ENCODE peak calls at places on chromosomes 7 and 10, in nine cellular contexts. One of them, this sample, is unnamed.

GRCh38 chr7:27141591-27142561 is 1.6 kb downstream of the HOXA5 start:
- DNase-seq in stimulated activated CD4-positive, alpha-beta T cell treated with anti-CD3 and anti-CD28 coated beads, Interleukin-2, amount 100 ng/mL, for 48 hours: no peak
- DNase-seq in DMS 273 treated with DMSO at 0.1 percent for 48 hours: no peak
- DNase-seq in effector memory CD8-positive, alpha-beta T cell: no peak
- DNase-seq in mucosa of gallbladder: no peak
- DNase-seq in EH: no peak
- DNase-seq in HTR-8/SVneo: no peak
- DNase-seq in ureter: peak
- DNase-seq in LoVo: no peak
- DNase-seq in this sample: peak

GRCh38 chr7:41870017-41870416 is 167.1 kb upstream of the INHBA start:
- DNase-seq in stimulated activated CD4-positive, alpha-beta T cell treated with anti-CD3 and anti-CD28 coated beads, Interleukin-2, amount 100 ng/mL, for 48 hours: no peak
- DNase-seq in DMS 273 treated with DMSO at 0.1 percent for 48 hours: no peak
- DNase-seq in effector memory CD8-positive, alpha-beta T cell: no peak
- DNase-seq in mucosa of gallbladder: no peak
- DNase-seq in EH: peak
- DNase-seq in HTR-8/SVneo: no peak
- DNase-seq in ureter: no peak
- DNase-seq in LoVo: no peak
- DNase-seq in this sample: no peak

GRCh38 chr7:135326636-135327280 is 93.1 kb downstream of the STRA8 start:
- DNase-seq in stimulated activated CD4-positive, alpha-beta T cell treated with anti-CD3 and anti-CD28 coated beads, Interleukin-2, amount 100 ng/mL, for 48 hours: no peak
- DNase-seq in DMS 273 treated with DMSO at 0.1 percent for 48 hours: no peak
- DNase-seq in effector memory CD8-positive, alpha-beta T cell: no peak
- DNase-seq in mucosa of gallbladder: no peak
- DNase-seq in EH: peak
- DNase-seq in HTR-8/SVneo: no peak
- DNase-seq in ureter: no peak
- DNase-seq in LoVo: no peak
- DNase-seq in this sample: no peak

GRCh38 chr7:108650487-108650886 is 80.8 kb downstream of the DNAJB9 start:
- DNase-seq in stimulated activated CD4-positive, alpha-beta T cell treated with anti-CD3 and anti-CD28 coated beads, Interleukin-2, amount 100 ng/mL, for 48 hours: no peak
- DNase-seq in DMS 273 treated with DMSO at 0.1 percent for 48 hours: no peak
- DNase-seq in effector memory CD8-positive, alpha-beta T cell: no peak
- DNase-seq in mucosa of gallbladder: no peak
- DNase-seq in EH: peak
- DNase-seq in HTR-8/SVneo: no peak
- DNase-seq in ureter: no peak
- DNase-seq in LoVo: no peak
- DNase-seq in this sample: no peak

GRCh38 chr10:132363921-132364593 is 32.1 kb downstream of the LRRC27 start:
- DNase-seq in stimulated activated CD4-positive, alpha-beta T cell treated with anti-CD3 and anti-CD28 coated beads, Interleukin-2, amount 100 ng/mL, for 48 hours: no peak
- DNase-seq in DMS 273 treated with DMSO at 0.1 percent for 48 hours: peak
- DNase-seq in effector memory CD8-positive, alpha-beta T cell: no peak
- DNase-seq in mucosa of gallbladder: no peak
- DNase-seq in EH: no peak
- DNase-seq in HTR-8/SVneo: peak
- DNase-seq in ureter: no peak
- DNase-seq in LoVo: no peak
- DNase-seq in this sample: peak

GRCh38 chr7:92695308-92696261 is 105.4 kb upstream of the FAM133B start:
- DNase-seq in stimulated activated CD4-positive, alpha-beta T cell treated with anti-CD3 and anti-CD28 coated beads, Interleukin-2, amount 100 ng/mL, for 48 hours: no peak
- DNase-seq in DMS 273 treated with DMSO at 0.1 percent for 48 hours: peak
- DNase-seq in effector memory CD8-positive, alpha-beta T cell: no peak
- DNase-seq in mucosa of gallbladder: peak
- DNase-seq in EH: peak
- DNase-seq in HTR-8/SVneo: peak
- DNase-seq in ureter: no peak
- DNase-seq in LoVo: peak
- DNase-seq in this sample: peak

GRCh38 chr10:78318305-78318704 is 284.6 kb downstream of the RPS24 start:
- DNase-seq in stimulated activated CD4-positive, alpha-beta T cell treated with anti-CD3 and anti-CD28 coated beads, Interleukin-2, amount 100 ng/mL, for 48 hours: no peak
- DNase-seq in DMS 273 treated with DMSO at 0.1 percent for 48 hours: no peak
- DNase-seq in effector memory CD8-positive, alpha-beta T cell: no peak
- DNase-seq in mucosa of gallbladder: peak
- DNase-seq in EH: no peak
- DNase-seq in HTR-8/SVneo: no peak
- DNase-seq in ureter: peak
- DNase-seq in LoVo: no peak
- DNase-seq in this sample: no peak

GRCh38 chr7:130758429-130759056 is 24.5 kb upstream of the KLF14 start:
- DNase-seq in stimulated activated CD4-positive, alpha-beta T cell treated with anti-CD3 and anti-CD28 coated beads, Interleukin-2, amount 100 ng/mL, for 48 hours: no peak
- DNase-seq in DMS 273 treated with DMSO at 0.1 percent for 48 hours: peak
- DNase-seq in effector memory CD8-positive, alpha-beta T cell: no peak
- DNase-seq in mucosa of gallbladder: no peak
- DNase-seq in EH: peak
- DNase-seq in HTR-8/SVneo: peak
- DNase-seq in ureter: no peak
- DNase-seq in LoVo: peak
- DNase-seq in this sample: peak

GRCh38 chr10:102799691-102800435 is 37.4 kb downstream of the CYP17A1 start:
- DNase-seq in stimulated activated CD4-positive, alpha-beta T cell treated with anti-CD3 and anti-CD28 coated beads, Interleukin-2, amount 100 ng/mL, for 48 hours: no peak
- DNase-seq in DMS 273 treated with DMSO at 0.1 percent for 48 hours: no peak
- DNase-seq in effector memory CD8-positive, alpha-beta T cell: no peak
- DNase-seq in mucosa of gallbladder: no peak
- DNase-seq in EH: no peak
- DNase-seq in HTR-8/SVneo: no peak
- DNase-seq in ureter: no peak
- DNase-seq in LoVo: no peak
- DNase-seq in this sample: no peak

GRCh38 chr7:157294773-157295172 is 42.0 kb upstream of the DNAJB6 start:
- DNase-seq in stimulated activated CD4-positive, alpha-beta T cell treated with anti-CD3 and anti-CD28 coated beads, Interleukin-2, amount 100 ng/mL, for 48 hours: no peak
- DNase-seq in DMS 273 treated with DMSO at 0.1 percent for 48 hours: no peak
- DNase-seq in effector memory CD8-positive, alpha-beta T cell: no peak
- DNase-seq in mucosa of gallbladder: no peak
- DNase-seq in EH: no peak
- DNase-seq in HTR-8/SVneo: no peak
- DNase-seq in ureter: no peak
- DNase-seq in LoVo: no peak
- DNase-seq in this sample: no peak

GRCh38 chr7:149822353-149822943 is 15.7 kb upstream of the ZNF862 start:
- DNase-seq in stimulated activated CD4-positive, alpha-beta T cell treated with anti-CD3 and anti-CD28 coated beads, Interleukin-2, amount 100 ng/mL, for 48 hours: no peak
- DNase-seq in DMS 273 treated with DMSO at 0.1 percent for 48 hours: no peak
- DNase-seq in effector memory CD8-positive, alpha-beta T cell: no peak
- DNase-seq in mucosa of gallbladder: no peak
- DNase-seq in EH: no peak
- DNase-seq in HTR-8/SVneo: no peak
- DNase-seq in ureter: no peak
- DNase-seq in LoVo: no peak
- DNase-seq in this sample: no peak

GRCh38 chr7:97772034-97772891 is 40.4 kb downstream of the TAC1 start:
- DNase-seq in stimulated activated CD4-positive, alpha-beta T cell treated with anti-CD3 and anti-CD28 coated beads, Interleukin-2, amount 100 ng/mL, for 48 hours: no peak
- DNase-seq in DMS 273 treated with DMSO at 0.1 percent for 48 hours: no peak
- DNase-seq in effector memory CD8-positive, alpha-beta T cell: no peak
- DNase-seq in mucosa of gallbladder: peak
- DNase-seq in EH: no peak
- DNase-seq in HTR-8/SVneo: no peak
- DNase-seq in ureter: no peak
- DNase-seq in LoVo: peak
- DNase-seq in this sample: no peak

GRCh38 chr7:18890134-18890533 is 227.3 kb downstream of the TWIST1 start:
- DNase-seq in stimulated activated CD4-positive, alpha-beta T cell treated with anti-CD3 and anti-CD28 coated beads, Interleukin-2, amount 100 ng/mL, for 48 hours: no peak
- DNase-seq in DMS 273 treated with DMSO at 0.1 percent for 48 hours: no peak
- DNase-seq in effector memory CD8-positive, alpha-beta T cell: no peak
- DNase-seq in mucosa of gallbladder: no peak
- DNase-seq in EH: peak
- DNase-seq in HTR-8/SVneo: no peak
- DNase-seq in ureter: no peak
- DNase-seq in LoVo: no peak
- DNase-seq in this sample: no peak

GRCh38 chr10:110919349-110919931 is at the start of gene SHOC2:
- DNase-seq in stimulated activated CD4-positive, alpha-beta T cell treated with anti-CD3 and anti-CD28 coated beads, Interleukin-2, amount 100 ng/mL, for 48 hours: peak
- DNase-seq in DMS 273 treated with DMSO at 0.1 percent for 48 hours: no peak
- DNase-seq in effector memory CD8-positive, alpha-beta T cell: peak
- DNase-seq in mucosa of gallbladder: peak
- DNase-seq in EH: no peak
- DNase-seq in HTR-8/SVneo: no peak
- DNase-seq in ureter: no peak
- DNase-seq in LoVo: no peak
- DNase-seq in this sample: no peak

GRCh38 chr10:36412942-36413341 is 712.5 kb upstream of the ANKRD30A start:
- DNase-seq in stimulated activated CD4-positive, alpha-beta T cell treated with anti-CD3 and anti-CD28 coated beads, Interleukin-2, amount 100 ng/mL, for 48 hours: no peak
- DNase-seq in DMS 273 treated with DMSO at 0.1 percent for 48 hours: no peak
- DNase-seq in effector memory CD8-positive, alpha-beta T cell: no peak
- DNase-seq in mucosa of gallbladder: no peak
- DNase-seq in EH: no peak
- DNase-seq in HTR-8/SVneo: no peak
- DNase-seq in ureter: no peak
- DNase-seq in LoVo: peak
- DNase-seq in this sample: peak

GRCh38 chr10:49187950-49188761 is at the start of gene TMEM273:
- DNase-seq in stimulated activated CD4-positive, alpha-beta T cell treated with anti-CD3 and anti-CD28 coated beads, Interleukin-2, amount 100 ng/mL, for 48 hours: no peak
- DNase-seq in DMS 273 treated with DMSO at 0.1 percent for 48 hours: no peak
- DNase-seq in effector memory CD8-positive, alpha-beta T cell: peak
- DNase-seq in mucosa of gallbladder: peak
- DNase-seq in EH: no peak
- DNase-seq in HTR-8/SVneo: no peak
- DNase-seq in ureter: peak
- DNase-seq in LoVo: no peak
- DNase-seq in this sample: no peak

GRCh38 chr10:86400705-86401587 is 34.4 kb upstream of the GRID1 start:
- DNase-seq in stimulated activated CD4-positive, alpha-beta T cell treated with anti-CD3 and anti-CD28 coated beads, Interleukin-2, amount 100 ng/mL, for 48 hours: peak
- DNase-seq in DMS 273 treated with DMSO at 0.1 percent for 48 hours: no peak
- DNase-seq in effector memory CD8-positive, alpha-beta T cell: peak
- DNase-seq in mucosa of gallbladder: peak
- DNase-seq in EH: peak
- DNase-seq in HTR-8/SVneo: peak
- DNase-seq in ureter: peak
- DNase-seq in LoVo: peak
- DNase-seq in this sample: no peak

GRCh38 chr10:75019360-75019759 is 92.1 kb upstream of the SAMD8 start:
- DNase-seq in stimulated activated CD4-positive, alpha-beta T cell treated with anti-CD3 and anti-CD28 coated beads, Interleukin-2, amount 100 ng/mL, for 48 hours: no peak
- DNase-seq in DMS 273 treated with DMSO at 0.1 percent for 48 hours: no peak
- DNase-seq in effector memory CD8-positive, alpha-beta T cell: no peak
- DNase-seq in mucosa of gallbladder: no peak
- DNase-seq in EH: peak
- DNase-seq in HTR-8/SVneo: peak
- DNase-seq in ureter: no peak
- DNase-seq in LoVo: no peak
- DNase-seq in this sample: peak

GRCh38 chr7:25186436-25186835 is 41.9 kb downstream of the NPVF start:
- DNase-seq in stimulated activated CD4-positive, alpha-beta T cell treated with anti-CD3 and anti-CD28 coated beads, Interleukin-2, amount 100 ng/mL, for 48 hours: no peak
- DNase-seq in DMS 273 treated with DMSO at 0.1 percent for 48 hours: no peak
- DNase-seq in effector memory CD8-positive, alpha-beta T cell: no peak
- DNase-seq in mucosa of gallbladder: no peak
- DNase-seq in EH: no peak
- DNase-seq in HTR-8/SVneo: no peak
- DNase-seq in ureter: no peak
- DNase-seq in LoVo: no peak
- DNase-seq in this sample: no peak

GRCh38 chr7:45978731-45979211 is 57.7 kb upstream of the IGFBP3 start:
- DNase-seq in stimulated activated CD4-positive, alpha-beta T cell treated with anti-CD3 and anti-CD28 coated beads, Interleukin-2, amount 100 ng/mL, for 48 hours: no peak
- DNase-seq in DMS 273 treated with DMSO at 0.1 percent for 48 hours: no peak
- DNase-seq in effector memory CD8-positive, alpha-beta T cell: no peak
- DNase-seq in mucosa of gallbladder: no peak
- DNase-seq in EH: peak
- DNase-seq in HTR-8/SVneo: no peak
- DNase-seq in ureter: no peak
- DNase-seq in LoVo: no peak
- DNase-seq in this sample: no peak

GRCh38 chr7:26454180-26454579 is 162.5 kb downstream of the SNX10 start:
- DNase-seq in stimulated activated CD4-positive, alpha-beta T cell treated with anti-CD3 and anti-CD28 coated beads, Interleukin-2, amount 100 ng/mL, for 48 hours: no peak
- DNase-seq in DMS 273 treated with DMSO at 0.1 percent for 48 hours: no peak
- DNase-seq in effector memory CD8-positive, alpha-beta T cell: no peak
- DNase-seq in mucosa of gallbladder: no peak
- DNase-seq in EH: peak
- DNase-seq in HTR-8/SVneo: no peak
- DNase-seq in ureter: no peak
- DNase-seq in LoVo: no peak
- DNase-seq in this sample: no peak

GRCh38 chr7:73841689-73842247 is 548 bp downstream of the METTL27 start:
- DNase-seq in stimulated activated CD4-positive, alpha-beta T cell treated with anti-CD3 and anti-CD28 coated beads, Interleukin-2, amount 100 ng/mL, for 48 hours: no peak
- DNase-seq in DMS 273 treated with DMSO at 0.1 percent for 48 hours: no peak
- DNase-seq in effector memory CD8-positive, alpha-beta T cell: no peak
- DNase-seq in mucosa of gallbladder: no peak
- DNase-seq in EH: no peak
- DNase-seq in HTR-8/SVneo: no peak
- DNase-seq in ureter: no peak
- DNase-seq in LoVo: peak
- DNase-seq in this sample: peak

GRCh38 chr7:107002131-107002803 is 42.2 kb upstream of the PRKAR2B start:
- DNase-seq in stimulated activated CD4-positive, alpha-beta T cell treated with anti-CD3 and anti-CD28 coated beads, Interleukin-2, amount 100 ng/mL, for 48 hours: no peak
- DNase-seq in DMS 273 treated with DMSO at 0.1 percent for 48 hours: no peak
- DNase-seq in effector memory CD8-positive, alpha-beta T cell: no peak
- DNase-seq in mucosa of gallbladder: no peak
- DNase-seq in EH: no peak
- DNase-seq in HTR-8/SVneo: no peak
- DNase-seq in ureter: no peak
- DNase-seq in LoVo: no peak
- DNase-seq in this sample: no peak

GRCh38 chr10:28940158-28940888 is 263.0 kb downstream of the BAMBI start:
- DNase-seq in stimulated activated CD4-positive, alpha-beta T cell treated with anti-CD3 and anti-CD28 coated beads, Interleukin-2, amount 100 ng/mL, for 48 hours: no peak
- DNase-seq in DMS 273 treated with DMSO at 0.1 percent for 48 hours: no peak
- DNase-seq in effector memory CD8-positive, alpha-beta T cell: no peak
- DNase-seq in mucosa of gallbladder: no peak
- DNase-seq in EH: no peak
- DNase-seq in HTR-8/SVneo: no peak
- DNase-seq in ureter: no peak
- DNase-seq in LoVo: no peak
- DNase-seq in this sample: peak

GRCh38 chr7:387132-388022 is 97.4 kb downstream of the FOXL3 start:
- DNase-seq in stimulated activated CD4-positive, alpha-beta T cell treated with anti-CD3 and anti-CD28 coated beads, Interleukin-2, amount 100 ng/mL, for 48 hours: no peak
- DNase-seq in DMS 273 treated with DMSO at 0.1 percent for 48 hours: no peak
- DNase-seq in effector memory CD8-positive, alpha-beta T cell: no peak
- DNase-seq in mucosa of gallbladder: no peak
- DNase-seq in EH: no peak
- DNase-seq in HTR-8/SVneo: no peak
- DNase-seq in ureter: no peak
- DNase-seq in LoVo: no peak
- DNase-seq in this sample: no peak

GRCh38 chr10:29621161-29621560 is 13.6 kb downstream of the SVIL start:
- DNase-seq in stimulated activated CD4-positive, alpha-beta T cell treated with anti-CD3 and anti-CD28 coated beads, Interleukin-2, amount 100 ng/mL, for 48 hours: no peak
- DNase-seq in DMS 273 treated with DMSO at 0.1 percent for 48 hours: peak
- DNase-seq in effector memory CD8-positive, alpha-beta T cell: no peak
- DNase-seq in mucosa of gallbladder: no peak
- DNase-seq in EH: peak
- DNase-seq in HTR-8/SVneo: no peak
- DNase-seq in ureter: no peak
- DNase-seq in LoVo: no peak
- DNase-seq in this sample: peak